ENCODE peak calls at places on chromosome 15, in six cellular contexts. F is breast epithelium; K is heart left ventricle; J is CD4-positive, alpha-beta T cell; R is kidney; Q is AG04450. M is an unnamed sample. For H3K9me3, the result is how much of the 10 kb centered on the place peaks cover.

GRCh38 chr15:50353999-50354837 is 780 bp downstream of the GABPB1 start:
- DNase-seq in F (peak), K (peak), J (peak), R (peak), Q (peak), M (peak)

GRCh38 chr15:91887921-91888373 is 34.4 kb downstream of the SLCO3A1 start:
- DNase-seq in F (no peak), K (no peak), J (no peak), R (no peak), Q (no peak), M (no peak)

GRCh38 chr15:39345176-39345575 is 235.7 kb upstream of the THBS1 start:
- DNase-seq in F (no peak), K (no peak), J (no peak), R (no peak), Q (no peak), M (no peak)

GRCh38 chr15:39934415-39935044 is 615 bp downstream of the EIF2AK4 start:
- DNase-seq in F (no peak), K (no peak), J (no peak), R (no peak), Q (no peak), M (no peak)

GRCh38 chr15:70060214-70061085 is 37.3 kb downstream of the TLE3 start:
- DNase-seq in F (no peak), K (no peak), J (no peak), R (peak), Q (no peak), M (no peak)

GRCh38 chr15:82856397-82857170 is 47.2 kb downstream of the WHAMM start:
- DNase-seq in F (peak), K (no peak), J (no peak), R (no peak), Q (no peak), M (no peak)

GRCh38 chr15:51737538-51738305 is at the start of gene LYSMD2:
- DNase-seq in F (peak), K (peak), J (peak), R (peak), Q (no peak), M (peak)

GRCh38 chr15:94327356-94327936 is 96.1 kb downstream of the MCTP2 start:
- DNase-seq in F (no peak), K (no peak), J (no peak), R (no peak), Q (peak), M (no peak)

GRCh38 chr15:49962044-49962602 is 156.9 kb downstream of the ATP8B4 start:
- DNase-seq in F (no peak), K (no peak), J (no peak), R (no peak), Q (no peak), M (no peak)

GRCh38 chr15:77455696-77456293 is 35.1 kb downstream of the HMG20A start:
- DNase-seq in F (no peak), K (peak), J (no peak), R (no peak), Q (peak), M (no peak)
- H3K27ac ChIP-seq in F (peak), K (peak), J (no peak), R (no peak), Q (peak), M (peak)

DNA sequence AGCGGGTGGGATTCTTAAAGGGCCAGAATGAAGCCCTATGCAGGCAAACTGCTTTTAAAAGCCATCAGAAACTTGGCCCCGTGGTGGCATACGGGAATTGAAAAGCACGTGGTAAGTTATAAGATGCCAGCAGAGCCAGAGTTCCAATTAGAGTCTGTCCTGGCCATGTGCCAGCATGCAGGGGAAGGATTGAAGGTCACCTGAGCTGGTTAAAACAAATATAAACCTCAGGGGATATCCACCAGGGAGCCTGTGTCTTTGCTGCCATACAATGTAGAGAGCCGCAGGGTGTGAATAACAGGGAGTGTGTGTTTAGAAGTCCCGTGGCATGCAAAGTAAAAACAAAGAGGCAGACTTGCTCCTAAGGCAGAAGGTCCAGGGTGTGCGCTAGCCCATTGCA is 381.0 kb upstream of the NDN start:
- DNase-seq in F (no peak), K (peak), J (no peak), R (no peak), Q (no peak), M (no peak)
- H3K9me3 ChIP-seq in F (under half), K (under half), J (under half), R (under half), Q (under half), M (under half)

DNA sequence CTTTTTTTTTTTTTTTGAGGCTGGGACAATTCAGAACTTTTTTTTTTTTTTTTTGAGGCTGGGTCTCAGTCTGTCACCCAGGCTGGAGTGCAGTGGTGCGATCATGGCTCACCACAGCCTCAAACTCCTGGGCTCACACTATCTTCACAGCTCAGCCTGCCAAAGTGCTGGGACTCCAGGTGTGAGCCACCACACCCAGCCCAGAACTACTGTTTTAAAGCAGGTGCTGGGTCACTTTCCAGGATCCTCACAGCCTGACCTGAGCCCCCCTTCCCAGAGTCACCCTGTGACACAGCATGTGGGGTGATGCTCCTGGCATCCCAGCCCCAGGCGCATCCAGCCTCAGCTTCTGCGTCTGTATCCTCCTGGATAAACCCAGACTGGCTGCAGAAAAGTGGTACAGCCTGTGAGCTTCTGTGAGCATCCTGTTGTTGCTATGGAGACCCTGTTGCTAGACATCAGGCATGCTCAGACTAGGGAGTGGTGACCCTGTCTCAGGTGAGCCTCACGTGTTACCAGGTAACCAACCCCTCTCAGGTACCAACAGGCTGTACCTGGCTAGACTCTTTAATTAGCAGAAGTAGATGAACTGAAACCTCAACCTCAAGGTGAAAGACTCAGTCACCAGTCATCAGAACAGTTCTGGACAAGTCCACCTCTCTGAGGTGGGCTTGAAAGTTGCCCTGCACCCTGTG is 15.0 kb downstream of the KLF13 start:
- DNase-seq in F (no peak), K (no peak), J (no peak), R (no peak), Q (no peak), M (no peak)
- H3K27ac ChIP-seq in F (peak), K (peak), J (peak), R (peak), Q (no peak), M (peak)

DNA sequence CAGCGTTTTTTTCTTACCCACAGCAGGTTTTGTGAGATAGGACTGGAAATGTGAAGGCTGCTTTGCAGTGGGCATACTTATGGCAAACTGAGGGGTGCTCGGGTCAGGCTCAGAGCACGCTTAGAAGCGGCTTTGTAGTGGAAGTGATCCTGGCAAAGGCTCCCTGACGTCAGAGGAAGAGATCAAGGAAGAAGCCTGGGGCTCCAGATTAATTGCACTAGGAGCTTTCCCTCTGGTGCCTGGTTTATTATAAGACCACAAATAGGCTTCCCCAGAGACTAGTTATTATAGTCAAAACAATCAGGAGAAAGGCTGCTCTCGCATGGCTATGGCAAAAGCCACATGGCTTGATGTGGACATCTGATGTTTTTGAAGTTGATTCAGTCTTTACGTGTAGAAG is 515.1 kb downstream of the GABRG3 start:
- DNase-seq in F (no peak), K (no peak), J (no peak), R (no peak), Q (no peak), M (no peak)
- H3K9me3 ChIP-seq in F (under half), K (under half), J (under half), R (under half), Q (under half), M (under half)

DNA sequence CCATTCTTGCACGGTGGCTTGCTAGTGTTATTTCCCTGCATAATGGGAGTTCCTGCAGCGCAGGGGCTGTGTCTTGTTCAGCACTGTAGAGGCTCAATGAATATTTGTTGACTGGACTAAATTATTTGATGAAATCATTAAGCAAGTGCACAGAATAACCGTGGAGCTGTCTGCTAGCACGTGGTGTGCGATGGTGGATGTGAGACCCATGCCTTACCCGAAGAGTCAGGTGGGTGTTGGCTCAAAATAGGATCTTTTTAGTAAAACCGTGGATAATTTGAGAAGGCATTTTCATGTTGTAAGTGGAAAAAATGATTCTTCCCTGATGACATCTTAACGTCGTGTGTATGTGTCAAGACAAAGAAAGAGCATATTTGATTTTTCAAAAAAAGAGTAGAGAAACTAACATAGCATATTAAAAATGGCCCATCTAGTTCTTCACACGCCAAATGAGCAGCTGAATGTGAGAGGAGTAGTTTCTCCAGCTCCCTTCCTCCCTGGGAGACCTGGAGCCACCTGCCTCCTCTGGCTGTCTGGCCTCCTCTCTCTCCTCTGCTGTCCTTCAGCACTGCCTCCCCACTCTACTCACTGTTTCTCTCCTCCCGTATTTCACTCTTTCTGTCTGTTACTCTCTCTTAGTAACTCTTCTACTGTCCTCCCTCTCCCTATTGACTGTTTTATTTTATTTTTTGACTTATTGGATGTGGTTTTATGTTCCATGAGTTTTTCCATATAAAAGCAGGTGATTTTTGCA is 6.3 kb downstream of the FAM81A start:
- DNase-seq in F (no peak), K (no peak), J (no peak), R (no peak), Q (no peak), M (no peak)
- H3K27ac ChIP-seq in F (no peak), K (no peak), J (no peak), R (no peak), Q (no peak), M (no peak)

GRCh38 chr15:22239806-22240180 is 159.5 kb downstream of the OR4M2 start:
- DNase-seq in F (no peak), K (no peak), J (no peak), R (no peak), Q (no peak), M (no peak)
- H3K9me3 ChIP-seq in F (under half), K (under half), J (under half), R (under half), Q (half or more), M (under half)